ENCODE peak calls at places on chromosomes 11 and 22, in five cellular contexts. S is IMR-90; U is iPS DF 6.9; O is ovary; N is CD8-positive, alpha-beta T cell. D is an unnamed sample. For H3K27me3 and H3K4me1, the result is how much of the 10 kb centered on the place peaks cover.

GRCh38 chr11:97611345-97611744 is 1221.5 kb downstream of the JRKL start:
- DNase-seq in O (no peak), S (no peak), N (no peak), U (no peak), D (no peak)

GRCh38 chr11:64729851-64730382 is 6.9 kb upstream of the NRXN2 start:
- DNase-seq in N (no peak), S (no peak), O (no peak), U (no peak), D (no peak)

GRCh38 chr11:26753738-26754504 is 32.1 kb upstream of the SLC5A12 start:
- DNase-seq in N (no peak), U (peak), S (peak), O (peak), D (peak)

GRCh38 chr22:37032535-37033460 is 13.3 kb downstream of the MPST start:
- DNase-seq in N (no peak), O (peak), U (no peak), S (peak), D (no peak)

GRCh38 chr11:25211635-25212251 is 714.9 kb downstream of the LUZP2 start:
- DNase-seq in U (no peak), S (no peak), N (no peak), O (no peak), D (no peak)

GRCh38 chr11:114172055-114172861 is 112.7 kb downstream of the ZBTB16 start:
- DNase-seq in S (no peak), U (no peak), N (no peak), O (no peak), D (peak)

GRCh38 chr11:98003606-98004371 is 1017.0 kb upstream of the CNTN5 start:
- DNase-seq in O (no peak), S (no peak), U (no peak), N (no peak), D (no peak)

GRCh38 chr11:76918941-76919386 is 58.2 kb downstream of the ACER3 start:
- DNase-seq in U (no peak), N (no peak), S (peak), O (no peak), D (peak)

GRCh38 chr11:87431386-87431785 is 393.7 kb downstream of the TMEM135 start:
- DNase-seq in N (no peak), S (no peak), O (no peak), U (no peak), D (no peak)

GRCh38 chr22:38050720-38051119 is 6.5 kb upstream of the PICK1 start:
- DNase-seq in U (no peak), N (no peak), S (no peak), O (no peak), D (no peak)

GRCh38 chr11:62879554-62879953 is 1.1 kb upstream of the SLC3A2 start:
- DNase-seq in S (no peak), O (no peak), U (no peak), N (no peak), D (no peak)

GRCh38 chr11:125207866-125208425 is 43.4 kb downstream of the PKNOX2 start:
- DNase-seq in O (no peak), N (no peak), U (no peak), S (peak), D (no peak)

GRCh38 chr11:74646964-74647363 is 54.6 kb downstream of the POLD3 start:
- DNase-seq in N (no peak), O (no peak), S (no peak), U (no peak), D (no peak)

GRCh38 chr11:62193954-62194353 is 3.9 kb downstream of the SCGB1D1 start:
- DNase-seq in S (no peak), O (no peak), U (no peak), N (no peak), D (no peak)

GRCh38 chr22:37563153-37564081 is 3.1 kb downstream of the CDC42EP1 start:
- DNase-seq in S (peak), U (no peak), N (no peak), O (peak), D (no peak)

GRCh38 chr11:2387266-2387982 is 10.3 kb downstream of the CD81 start:
- DNase-seq in S (peak), U (no peak), N (peak), O (no peak), D (peak)

DNA sequence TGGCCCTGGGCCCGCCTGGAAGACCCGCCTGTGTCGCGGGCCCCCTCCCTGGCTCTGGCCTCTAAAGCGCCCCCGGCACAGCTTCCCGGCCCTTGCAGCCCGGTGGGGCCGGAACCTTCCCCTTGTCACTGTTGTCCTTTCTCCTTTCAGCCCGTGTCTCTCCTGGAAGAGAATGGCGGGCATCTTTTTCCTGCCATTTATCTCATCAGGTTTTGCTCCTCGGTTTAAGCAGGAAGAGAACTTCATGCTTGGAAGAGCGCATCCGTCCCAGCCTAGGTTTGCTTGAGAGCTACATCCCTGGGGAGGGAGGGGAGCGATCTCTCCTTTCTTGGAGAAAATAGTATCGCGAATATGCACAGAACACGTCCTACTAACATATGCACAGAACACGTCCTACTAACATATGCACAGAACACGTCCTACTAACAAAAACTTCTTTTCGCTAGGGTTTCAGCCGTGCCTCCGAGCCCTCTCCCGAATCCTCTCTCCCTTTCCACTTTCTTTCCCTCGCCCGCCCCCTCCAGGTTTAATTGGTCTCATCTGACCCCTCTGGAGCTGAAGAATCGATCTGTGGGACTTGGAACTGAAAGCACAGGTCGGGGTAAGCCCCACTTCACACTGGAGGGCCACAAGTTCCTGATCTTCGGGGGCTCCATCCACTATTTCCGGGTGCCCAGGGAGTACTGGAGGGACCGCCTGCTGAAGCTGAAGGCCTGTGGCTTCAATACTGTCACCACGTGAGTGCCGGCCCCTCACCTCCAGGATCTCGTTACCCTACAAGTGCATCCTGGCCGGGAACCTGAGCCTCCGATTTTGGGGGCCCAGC is 1.2 kb downstream of the GLB1L3 start:
- DNase-seq in O (no peak), U (no peak), S (no peak), N (no peak), D (no peak)
- H3K27me3 ChIP-seq in O (under half), U (under half), S (half or more), N (under half), D (under half)

DNA sequence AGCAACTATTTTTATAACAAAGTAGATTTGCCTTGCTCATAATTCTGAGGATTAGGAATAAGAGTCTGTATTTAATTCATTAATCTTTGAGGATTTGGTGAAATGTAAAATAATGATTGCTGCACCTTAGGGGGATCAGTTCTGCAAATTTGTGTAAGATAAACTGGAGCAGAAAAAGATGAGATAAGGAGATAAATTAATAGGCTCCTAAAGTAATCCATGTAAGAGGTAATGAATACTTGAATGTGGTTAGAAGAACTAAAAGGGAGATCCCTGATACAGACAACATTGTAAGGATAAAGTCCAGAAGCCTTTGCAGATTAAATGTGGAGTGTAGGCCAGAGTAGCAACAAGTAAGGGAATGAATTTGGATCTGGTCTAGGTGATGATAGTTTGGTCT is 45.6 kb downstream of the PDHX start:
- DNase-seq in N (no peak), O (no peak), U (no peak), S (no peak), D (no peak)
- H3K4me1 ChIP-seq in N (under half), O (under half), U (under half), S (under half), D (under half)

GRCh38 chr22:41916745-41917358 is 2.0 kb upstream of the SHISA8 start:
- DNase-seq in S (no peak), N (no peak), U (no peak), O (no peak), D (no peak)
- H3K27me3 ChIP-seq in S (half or more), N (under half), U (under half), O (under half), D (under half)

DNA sequence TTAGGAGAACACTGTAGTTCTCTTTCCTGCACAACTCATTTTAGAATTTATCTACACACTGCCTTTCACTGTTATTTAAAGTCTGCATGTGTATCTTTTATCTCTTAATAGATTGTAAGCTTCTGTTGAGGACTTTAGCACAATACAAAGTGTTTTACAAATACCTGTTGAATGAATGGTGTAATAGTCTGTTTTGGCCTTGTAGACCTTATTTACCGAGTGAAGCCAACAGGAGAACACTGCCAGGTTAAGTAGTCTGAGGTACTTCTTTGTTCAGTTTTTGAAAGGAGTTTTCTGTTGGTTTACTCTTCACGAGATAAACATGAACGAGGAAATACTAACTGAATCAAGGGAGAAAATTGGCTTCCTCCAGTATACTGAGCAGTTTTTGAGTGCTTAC is 31.0 kb downstream of the SIK2 start:
- DNase-seq in N (no peak), U (no peak), S (no peak), O (no peak), D (no peak)
- H3K4me1 ChIP-seq in N (under half), U (under half), S (under half), O (under half), D (under half)

GRCh38 chr22:49158741-49159564 is 668.7 kb downstream of the BRD1 start:
- DNase-seq in S (no peak), N (no peak), U (no peak), O (no peak), D (no peak)
- H3K27me3 ChIP-seq in S (under half), N (under half), U (under half), O (under half), D (under half)

DNA sequence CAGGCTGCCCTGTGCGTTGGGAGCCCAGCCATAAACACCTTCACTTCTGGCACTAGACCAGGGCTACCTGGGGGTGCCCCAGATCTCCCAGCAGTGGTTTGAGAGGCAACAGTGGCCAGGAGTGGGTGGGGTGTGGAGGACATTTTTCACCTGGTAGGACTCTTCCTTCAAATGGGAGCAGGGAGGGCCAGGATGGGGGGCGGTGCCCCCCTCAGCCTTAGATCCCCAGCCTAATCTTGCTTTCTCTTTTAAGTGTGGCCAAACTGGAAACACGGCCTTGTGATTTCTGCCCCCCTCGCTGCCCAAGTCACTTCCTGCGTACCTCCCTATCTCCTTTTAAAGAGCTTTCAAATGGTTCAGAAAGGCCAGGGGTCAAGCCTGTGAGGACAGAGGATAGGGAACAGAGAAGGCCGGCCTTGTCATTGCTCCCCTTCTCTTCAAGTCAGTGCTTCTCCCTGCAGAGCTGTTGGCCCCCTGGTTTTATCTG is 799 bp downstream of the KCNJ5 start:
- DNase-seq in U (no peak), O (no peak), N (no peak), S (no peak), D (no peak)
- H3K4me1 ChIP-seq in U (under half), O (under half), N (under half), S (under half), D (under half)

GRCh38 chr11:35045219-35045819 is 93.7 kb upstream of the CD44 start:
- DNase-seq in U (no peak), S (no peak), N (peak), O (no peak), D (peak)

GRCh38 chr11:35043933-35044332 is 95.0 kb upstream of the CD44 start:
- DNase-seq in S (no peak), N (no peak), U (no peak), O (no peak), D (no peak)

GRCh38 chr11:35046606-35047005 is 92.4 kb upstream of the CD44 start:
- DNase-seq in N (no peak), O (no peak), S (no peak), U (no peak), D (no peak)

GRCh38 chr11:35049906-35050531 is 89.0 kb upstream of the CD44 start:
- DNase-seq in N (no peak), S (no peak), O (no peak), U (no peak), D (no peak)

GRCh38 chr11:35047179-35047578 is 91.8 kb upstream of the CD44 start:
- DNase-seq in U (no peak), N (peak), O (no peak), S (no peak), D (peak)
- H3K27me3 ChIP-seq in U (under half), N (under half), O (under half), S (under half), D (under half)

D was measured in CD4-positive, CD25-positive, alpha-beta regulatory T cell.